ENCODE peak calls at places on chromosomes 16 and 17, in eight cellular contexts. W is MCF 10A, E is stomach, S is tibial artery, U is neural progenitor cell, Q is MM.1S, Z is AG04450, K is progenitor cell of endocrine pancreas. I is an unnamed sample.
A peak's percentile ranks its signal among the peaks of the same experiment; 100 is the strongest.

GRCh38 chr16:48537909-48538745 is 71.9 kb downstream of the N4BP1 start:
- DNase-seq in K (no peak), E (no peak), U (no peak), S (peak; percentile 90), Z (no peak), W (no peak), Q (no peak), I (no peak)

GRCh38 chr17:34613064-34614019 is 34.0 kb downstream of the TMEM132E start:
- DNase-seq in E (no peak), U (peak; percentile 65), Q (no peak), S (no peak), W (no peak), K (no peak), Z (no peak), I (no peak)

GRCh38 chr16:50697421-50697715 is 4.0 kb downstream of the NOD2 start:
- DNase-seq in W (no peak), Z (no peak), S (peak; percentile 57), Q (no peak), K (no peak), E (no peak), U (no peak), I (no peak)

GRCh38 chr17:36849871-36850348 is 87.4 kb upstream of the LHX1 start:
- DNase-seq in K (no peak), Z (no peak), Q (no peak), S (no peak), W (peak; percentile 91), E (no peak), U (peak; percentile 40), I (peak; percentile 45)

GRCh38 chr16:472199-472504 is 46.7 kb downstream of the RAB11FIP3 start:
- DNase-seq in W (no peak), K (no peak), Z (no peak), Q (no peak), U (no peak), S (no peak), E (no peak), I (no peak)

GRCh38 chr17:72030067-72030899 is 90.5 kb upstream of the SOX9 start:
- DNase-seq in E (peak; percentile 26), Z (peak; percentile 10), Q (peak; percentile 16), S (no peak), U (peak; percentile 83), W (no peak), K (peak; percentile 11), I (peak; percentile 44)

GRCh38 chr16:31333686-31334649 is 21.0 kb upstream of the ITGAX start:
- DNase-seq in K (no peak), Z (no peak), W (peak; percentile 55), E (no peak), U (peak; percentile 43), S (no peak), Q (peak; percentile 15), I (peak; percentile 53)

GRCh38 chr17:74110467-74110866 is 93.0 kb upstream of the RPL38 start:
- DNase-seq in W (no peak), S (no peak), E (no peak), Z (no peak), K (no peak), U (peak; percentile 53), Q (no peak), I (no peak)

GRCh38 chr17:80181431-80181830 is 11.6 kb downstream of the CARD14 start:
- DNase-seq in U (no peak), Z (no peak), Q (no peak), E (no peak), S (no peak), K (no peak), W (no peak), I (no peak)

GRCh38 chr17:42042598-42043319 is 7.6 kb downstream of the C17orf113 start:
- DNase-seq in Z (no peak), S (no peak), E (no peak), W (no peak), Q (no peak), U (no peak), K (no peak), I (no peak)

GRCh38 chr16:48011466-48011865 is 144.3 kb downstream of the ABCC12 start:
- DNase-seq in Z (no peak), Q (no peak), U (no peak), W (no peak), E (no peak), K (no peak), S (no peak), I (no peak)

GRCh38 chr17:81601525-81602120 is 35.3 kb downstream of the NPLOC4 start:
- DNase-seq in K (peak; percentile 17), S (no peak), W (peak; percentile 72), U (peak; percentile 67), Z (peak; percentile 38), E (peak; percentile 29), Q (peak; percentile 64), I (peak; percentile 75)

GRCh38 chr16:55470533-55471371 is 8.2 kb upstream of the MMP2 start:
- DNase-seq in K (no peak), Z (no peak), W (peak; percentile 82), Q (no peak), E (peak; percentile 49), U (no peak), S (peak; percentile 76), I (no peak)

GRCh38 chr16:14202697-14203096 is 131.6 kb downstream of the MRTFB start:
- DNase-seq in E (no peak), S (no peak), W (peak; percentile 13), Q (no peak), K (no peak), U (peak; percentile 23), Z (no peak), I (no peak)

GRCh38 chr17:15261063-15261817 is 3.9 kb downstream of the PMP22 start:
- DNase-seq in K (peak; percentile 32), Q (no peak), E (peak; percentile 36), W (no peak), U (peak; percentile 85), Z (no peak), S (peak; percentile 78), I (peak; percentile 33)

GRCh38 chr16:10087151-10087550 is 95.1 kb downstream of the GRIN2A start:
- DNase-seq in Z (no peak), U (no peak), Q (no peak), E (no peak), K (no peak), S (no peak), W (no peak), I (no peak)

GRCh38 chr16:4373909-4374742 is 2.5 kb downstream of the VASN start:
- DNase-seq in E (peak; percentile 83), U (peak; percentile 78), K (no peak), Z (peak; percentile 93), S (peak; percentile 96), Q (no peak), W (peak; percentile 58), I (no peak)

GRCh38 chr16:4093495-4094137 is 22.6 kb downstream of the ADCY9 start:
- DNase-seq in E (no peak), Q (no peak), S (peak; percentile 83), U (no peak), K (no peak), W (no peak), Z (no peak), I (no peak)

GRCh38 chr17:29557085-29557697 is 9.6 kb downstream of the ABHD15 start:
- DNase-seq in Z (no peak), U (no peak), Q (no peak), K (no peak), S (no peak), W (no peak), E (no peak), I (no peak)

GRCh38 chr17:36949461-36949927 is 740 bp downstream of the AATF start:
- DNase-seq in Q (no peak), U (peak; percentile 50), K (no peak), E (no peak), S (no peak), Z (no peak), W (peak; percentile 26), I (no peak)

GRCh38 chr17:35028531-35029262 is 34.8 kb downstream of the RFFL start:
- DNase-seq in E (no peak), K (no peak), S (no peak), U (no peak), Z (no peak), Q (no peak), W (no peak), I (no peak)

DNA sequence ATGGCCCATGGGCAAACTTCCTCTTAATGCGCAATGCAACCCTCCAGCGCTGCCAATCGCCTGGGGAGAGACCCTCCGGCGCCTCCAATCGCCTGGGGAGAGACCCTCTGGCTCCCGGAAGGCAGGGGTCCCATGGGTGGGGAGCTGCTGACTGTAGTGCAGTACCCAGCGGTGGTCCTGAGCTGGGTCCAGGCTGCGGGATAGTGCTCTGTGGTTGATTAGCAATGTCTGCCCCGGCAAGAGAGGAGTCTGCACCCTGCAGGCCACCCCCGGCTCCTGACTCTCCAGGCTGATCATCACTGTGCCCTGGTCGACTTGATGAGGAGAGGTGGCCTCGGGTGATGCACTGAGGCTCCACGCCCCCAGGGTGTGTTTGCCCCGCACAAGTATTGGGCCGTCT is 44.6 kb upstream of the ZNF469 start:
- DNase-seq in E (no peak), K (no peak), S (no peak), U (no peak), Z (no peak), Q (no peak), W (no peak), I (no peak)
- TF ChIP-seq CTCF in E (no peak), K (no peak), S (no peak), U (no peak), Z (no peak), Q (no peak), W (no peak), I (no peak)

DNA sequence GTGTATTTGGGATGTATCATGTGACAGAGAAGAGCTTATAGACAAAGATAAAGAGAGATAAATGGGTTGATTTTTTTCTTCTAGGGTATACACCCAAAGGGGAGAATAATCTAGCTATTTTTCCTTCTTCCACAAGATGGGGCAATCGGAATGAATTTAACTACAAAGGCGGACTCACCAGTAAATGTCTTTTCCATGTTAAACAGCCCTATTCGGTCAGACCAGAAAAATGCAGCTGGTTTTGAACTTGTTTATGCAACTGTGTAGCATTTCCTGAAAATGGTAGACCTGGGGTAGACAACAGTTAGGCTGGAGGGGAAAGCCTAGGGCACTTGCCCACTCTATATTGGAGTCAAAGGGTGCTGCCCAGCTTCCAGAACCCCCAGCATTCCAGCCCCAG is 477.1 kb downstream of the TOX3 start:
- DNase-seq in S (no peak), K (no peak), Z (no peak), E (no peak), U (peak; percentile 59), Q (no peak), W (peak; percentile 37), I (no peak)
- TF ChIP-seq CTCF in S (no peak), K (peak; percentile 68), Z (no peak), E (no peak), U (peak; percentile 69), Q (no peak), W (peak; percentile 43), I (no peak)

GRCh38 chr17:38485146-38485468 is 56.8 kb downstream of the ARHGAP23 start:
- DNase-seq in W (no peak), S (no peak), Z (no peak), E (no peak), Q (no peak), U (no peak), K (no peak), I (no peak)
- TF ChIP-seq CTCF in W (no peak), S (no peak), Z (no peak), E (no peak), Q (no peak), U (no peak), K (no peak), I (no peak)

DNA sequence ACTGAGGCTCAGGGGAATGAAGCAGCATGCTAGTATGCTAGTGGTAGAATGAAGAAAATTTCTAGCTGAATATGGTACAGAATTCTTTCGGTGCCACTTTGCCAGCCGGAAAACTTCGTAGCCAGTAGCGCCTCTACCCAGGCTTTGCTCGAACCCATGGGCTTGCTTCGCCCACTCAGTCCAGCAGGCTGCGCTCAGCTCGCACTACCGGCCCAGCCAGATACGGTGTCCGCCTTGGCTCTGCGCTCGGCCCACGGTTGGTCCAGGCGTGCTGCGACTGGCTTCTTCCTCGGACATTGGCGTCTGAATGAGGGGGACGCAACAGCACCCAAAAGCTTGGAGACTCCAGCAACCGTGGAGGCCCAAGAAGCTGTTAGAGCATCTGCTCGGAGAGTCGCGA is 372.5 kb upstream of the CDH8 start:
- DNase-seq in U (peak; percentile 74), Z (no peak), K (no peak), S (no peak), Q (no peak), E (no peak), W (no peak), I (no peak)
- TF ChIP-seq CTCF in U (peak; percentile 67), Z (no peak), K (peak; percentile 45), S (no peak), Q (no peak), E (no peak), W (no peak), I (no peak)